ENCODE peak calls at places on chromosomes 4 and X, in six cellular contexts. A, C, S, F, E and R are unnamed samples.

GRCh38 chrX:119654112-119654531 is 38.8 kb downstream of the SEPTIN6 start:
- DNase-seq in C (peak), E (peak), F (peak), A (peak), S (peak), R (peak)

GRCh38 chr4:185726931-185727330 is 85.1 kb downstream of the SORBS2 start:
- DNase-seq in E (no peak), A (no peak), S (peak), F (no peak), C (no peak), R (peak)

GRCh38 chrX:20061869-20062254 is 54.8 kb downstream of the MAP7D2 start:
- DNase-seq in C (no peak), A (peak), E (no peak), F (no peak), S (peak), R (peak)

GRCh38 chrX:46912673-46913491 is 661 bp downstream of the JADE3 start:
- DNase-seq in S (peak), E (peak), F (peak), C (peak), A (no peak), R (peak)

GRCh38 chr4:144599621-144600020 is 46.3 kb upstream of the HHIP start:
- DNase-seq in S (no peak), A (no peak), C (no peak), F (no peak), E (no peak), R (no peak)

GRCh38 chrX:149198980-149199732 is 305.9 kb downstream of the IDS start:
- DNase-seq in S (no peak), E (no peak), C (no peak), F (no peak), A (no peak), R (no peak)

GRCh38 chr4:8002525-8003309 is 63.1 kb upstream of the AFAP1 start:
- DNase-seq in A (no peak), F (no peak), E (no peak), S (no peak), C (no peak), R (no peak)

GRCh38 chr4:67721770-67722597 is 21.0 kb upstream of the UBA6 start:
- DNase-seq in E (peak), C (no peak), A (no peak), S (peak), F (no peak), R (peak)

GRCh38 chrX:19624754-19625153 is 109.4 kb upstream of the MAP3K15 start:
- DNase-seq in F (no peak), E (no peak), S (peak), C (no peak), A (no peak), R (peak)

GRCh38 chrX:51743179-51743957 is at the start of gene GSPT2:
- DNase-seq in A (peak), F (peak), C (peak), E (peak), S (peak), R (peak)

GRCh38 chr4:70721747-70722146 is at the start of gene RUFY3:
- DNase-seq in A (peak), C (no peak), S (peak), E (no peak), F (no peak), R (peak)

GRCh38 chr4:68987007-68987406 is 35.4 kb upstream of the UGT2A3 start:
- DNase-seq in F (no peak), A (no peak), C (no peak), E (no peak), S (no peak), R (no peak)

GRCh38 chr4:79141530-79141929 is 184.3 kb downstream of the NAA11 start:
- DNase-seq in C (no peak), F (no peak), S (peak), A (peak), E (peak), R (peak)

GRCh38 chrX:72705111-72705510 is 9.0 kb downstream of the PHKA1 start:
- DNase-seq in A (no peak), S (no peak), C (no peak), F (no peak), E (no peak), R (no peak)

GRCh38 chr4:71545168-71545567 is 206.3 kb downstream of the SLC4A4 start:
- DNase-seq in E (no peak), C (no peak), S (peak), A (peak), F (no peak), R (peak)

GRCh38 chrX:46788902-46789301 is 30.0 kb upstream of the SLC9A7 start:
- DNase-seq in F (no peak), C (no peak), E (peak), S (peak), A (peak), R (peak)

GRCh38 chr4:12852338-12853307 is 631.5 kb downstream of the RAB28 start:
- DNase-seq in E (peak), F (no peak), S (peak), C (no peak), A (peak), R (peak)